ENCODE peak calls at places on chromosomes 6 and 20, in six cellular contexts. G is osteoblast, R is endodermal cell, B is OCI-LY7, J is GM12878, X is transverse colon. E is an unnamed sample. For H3K4me1, the result is how much of the 10 kb centered on the place peaks cover.

GRCh38 chr20:39080326-39080725 is 118.2 kb downstream of the DHX35 start:
- DNase-seq in G (no peak), R (no peak), B (no peak), J (no peak), X (no peak), E (no peak)

GRCh38 chr6:166903027-166903426 is 53.3 kb downstream of the RNASET2 start:
- DNase-seq in G (peak), R (no peak), B (no peak), J (no peak), X (no peak), E (no peak)

GRCh38 chr6:159119835-159120234 is 49.4 kb upstream of the FNDC1 start:
- DNase-seq in G (no peak), R (peak), B (no peak), J (no peak), X (no peak), E (no peak)

GRCh38 chr20:22723659-22724058 is 139.3 kb upstream of the FOXA2 start:
- DNase-seq in G (no peak), R (no peak), B (no peak), J (no peak), X (no peak), E (no peak)

GRCh38 chr20:14919473-14920157 is 582.2 kb upstream of the FLRT3 start:
- DNase-seq in G (no peak), R (peak), B (no peak), J (no peak), X (peak), E (no peak)

GRCh38 chr20:37342231-37343177 is 3.4 kb upstream of the SRC start:
- DNase-seq in G (no peak), R (peak), B (peak), J (no peak), X (no peak), E (no peak)

GRCh38 chr6:7169296-7169721 is 61.5 kb downstream of the RREB1 start:
- DNase-seq in G (no peak), R (no peak), B (no peak), J (no peak), X (no peak), E (peak)

GRCh38 chr6:6661684-6662083 is 73.2 kb downstream of the LY86 start:
- DNase-seq in G (peak), R (no peak), B (no peak), J (no peak), X (peak), E (peak)

GRCh38 chr20:58018590-58018989 is 209.9 kb downstream of the ANKRD60 start:
- DNase-seq in G (no peak), R (no peak), B (no peak), J (no peak), X (no peak), E (no peak)

GRCh38 chr6:77876300-77876699 is 223.5 kb downstream of the MEI4 start:
- DNase-seq in G (no peak), R (no peak), B (no peak), J (no peak), X (no peak), E (no peak)

GRCh38 chr6:23003671-23004598 is 434.6 kb downstream of the HDGFL1 start:
- DNase-seq in G (no peak), R (no peak), B (no peak), J (no peak), X (no peak), E (no peak)

GRCh38 chr6:108947114-108947854 is 99.1 kb downstream of the ARMC2 start:
- DNase-seq in G (peak), R (no peak), B (no peak), J (no peak), X (no peak), E (no peak)

GRCh38 chr20:44264287-44264686 is 17.2 kb downstream of the GDAP1L1 start:
- DNase-seq in G (no peak), R (peak), B (no peak), J (no peak), X (no peak), E (no peak)

GRCh38 chr6:163001341-163001740 is 273.6 kb downstream of the PACRG start:
- DNase-seq in G (no peak), R (no peak), B (no peak), J (peak), X (no peak), E (no peak)

GRCh38 chr6:39225946-39226437 is 3.3 kb downstream of the KCNK5 start:
- DNase-seq in G (no peak), R (no peak), B (no peak), J (peak), X (no peak), E (no peak)

GRCh38 chr20:37688093-37688492 is 5.7 kb upstream of the CTNNBL1 start:
- DNase-seq in G (no peak), R (no peak), B (no peak), J (no peak), X (no peak), E (no peak)

GRCh38 chr6:69019832-69020231 is 384.8 kb downstream of the ADGRB3 start:
- DNase-seq in G (no peak), R (no peak), B (no peak), J (no peak), X (no peak), E (no peak)

GRCh38 chr20:14069796-14070195 is 74.5 kb downstream of the MACROD2 start:
- DNase-seq in G (no peak), R (no peak), B (no peak), J (no peak), X (no peak), E (no peak)

GRCh38 chr20:44961024-44961866 is 1.0 kb upstream of the TOMM34 start:
- DNase-seq in G (peak), R (no peak), B (no peak), J (no peak), X (no peak), E (no peak)

GRCh38 chr6:101722481-101722880 is 329.0 kb downstream of the GRIK2 start:
- DNase-seq in G (no peak), R (no peak), B (no peak), J (no peak), X (no peak), E (no peak)

GRCh38 chr6:47034421-47034820 is 7.7 kb downstream of the ADGRF1 start:
- DNase-seq in G (no peak), R (no peak), B (no peak), J (no peak), X (no peak), E (no peak)

GRCh38 chr6:132065556-132065955 is 114.4 kb upstream of the CCN2 start:
- DNase-seq in G (no peak), R (no peak), B (no peak), J (no peak), X (no peak), E (no peak)

GRCh38 chr6:40550096-40550731 is 37.0 kb downstream of the LRFN2 start:
- DNase-seq in G (no peak), R (peak), B (peak), J (no peak), X (peak), E (no peak)

GRCh38 chr6:97405818-97406409 is 122.9 kb upstream of the MMS22L start:
- DNase-seq in G (no peak), R (no peak), B (no peak), J (no peak), X (no peak), E (no peak)

GRCh38 chr6:1662532-1662931 is 52.8 kb downstream of the FOXC1 start:
- DNase-seq in G (peak), R (no peak), B (no peak), J (no peak), X (no peak), E (no peak)

GRCh38 chr20:33552519-33552918 is 62.6 kb downstream of the CBFA2T2 start:
- DNase-seq in G (no peak), R (no peak), B (no peak), J (no peak), X (no peak), E (no peak)

GRCh38 chr6:24910850-24911712 is 24.7 kb downstream of the RIPOR2 start:
- DNase-seq in G (peak), R (peak), B (peak), J (no peak), X (peak), E (peak)

GRCh38 chr6:2916354-2916925 is 13.3 kb upstream of the SERPINB9 start:
- DNase-seq in G (no peak), R (peak), B (no peak), J (no peak), X (no peak), E (no peak)

GRCh38 chr20:11204926-11205768 is 531.3 kb upstream of the JAG1 start:
- DNase-seq in G (no peak), R (peak), B (peak), J (peak), X (peak), E (peak)

GRCh38 chr20:57582432-57583288 is 21.8 kb downstream of the PCK1 start:
- DNase-seq in G (peak), R (peak), B (peak), J (no peak), X (no peak), E (peak)

GRCh38 chr6:12335131-12335527 is 45.0 kb downstream of the EDN1 start:
- DNase-seq in G (no peak), R (no peak), B (no peak), J (peak), X (no peak), E (no peak)

GRCh38 chr6:11613858-11614257 is 76.3 kb downstream of the TMEM170B start:
- DNase-seq in G (peak), R (no peak), B (no peak), J (no peak), X (no peak), E (no peak)

GRCh38 chr20:8786383-8786782 is 282.5 kb upstream of the PLCB4 start:
- DNase-seq in G (no peak), R (no peak), B (no peak), J (no peak), X (no peak), E (no peak)

GRCh38 chr20:8778387-8778786 is 290.5 kb upstream of the PLCB4 start:
- DNase-seq in G (no peak), R (no peak), B (no peak), J (no peak), X (no peak), E (no peak)

GRCh38 chr20:8782804-8783203 is 286.1 kb upstream of the PLCB4 start:
- DNase-seq in G (peak), R (no peak), B (no peak), J (no peak), X (no peak), E (no peak)

GRCh38 chr20:8777866-8778265 is 291.0 kb upstream of the PLCB4 start:
- DNase-seq in G (no peak), R (no peak), B (no peak), J (no peak), X (no peak), E (no peak)

GRCh38 chr20:8780926-8781325 is 288.0 kb upstream of the PLCB4 start:
- DNase-seq in G (no peak), R (no peak), B (no peak), J (no peak), X (no peak), E (no peak)
- H3K27ac ChIP-seq in G (no peak), R (no peak), B (no peak), J (no peak), X (no peak), E (no peak)

DNA sequence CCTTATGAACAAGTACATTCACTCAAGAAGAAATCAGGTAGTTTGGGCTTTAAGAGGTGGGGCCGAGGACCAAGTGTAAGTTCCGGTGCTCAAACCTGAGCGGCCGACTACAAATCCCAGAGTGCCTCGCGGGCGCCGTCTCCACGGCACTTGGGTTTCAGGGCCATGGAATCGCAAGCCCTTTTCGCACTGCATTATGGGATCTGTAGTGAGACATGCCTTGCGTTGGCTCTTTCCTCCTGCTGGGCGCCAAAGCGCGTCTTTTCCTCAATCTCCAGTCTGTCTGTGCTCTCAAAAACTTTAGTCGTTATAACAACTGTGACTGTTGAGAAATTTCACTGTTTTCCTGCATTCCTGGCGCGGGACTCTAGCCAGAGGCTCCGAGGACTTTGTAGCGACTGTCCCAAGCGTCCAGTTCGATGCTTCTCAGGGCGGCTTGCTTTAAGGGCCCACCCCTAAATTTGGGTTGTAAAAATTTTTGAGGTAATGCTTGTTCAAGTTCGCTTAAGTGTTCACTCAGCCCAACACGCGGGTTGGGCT is 408 bp upstream of the FBXO9 start:
- DNase-seq in G (peak), R (peak), B (peak), J (peak), X (peak), E (peak)
- TF ChIP-seq CTCF in G (no peak), R (no peak), B (peak), J (no peak), X (peak), E (no peak)

DNA sequence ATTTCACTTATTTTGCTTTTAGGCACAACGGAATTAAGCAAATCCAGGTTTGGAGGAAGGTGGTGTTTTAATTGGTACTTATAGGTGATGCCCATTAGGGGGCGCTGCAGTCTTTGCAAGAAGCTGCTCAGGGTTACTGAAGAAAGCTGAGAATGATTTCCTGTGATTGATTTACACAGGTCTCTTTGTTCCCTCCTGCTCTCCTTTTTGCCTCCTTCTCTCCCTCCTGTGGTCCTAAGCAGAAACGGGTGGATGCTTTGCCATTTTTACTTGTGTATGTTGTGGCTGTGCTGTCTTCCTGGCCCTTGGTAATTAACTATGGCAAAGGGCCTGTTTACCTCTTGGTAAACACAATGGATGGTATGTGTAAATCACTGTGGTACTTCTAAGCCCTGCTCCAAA is 97.8 kb downstream of the ANKS1A start:
- DNase-seq in G (peak), R (peak), B (peak), J (no peak), X (peak), E (peak)
- H3K4me1 ChIP-seq in G (under half), R (under half), B (under half), J (under half), X (under half), E (under half)

GRCh38 chr6:43716099-43716498 is 28.5 kb upstream of the MRPS18A start:
- DNase-seq in G (no peak), R (no peak), B (peak), J (no peak), X (no peak), E (no peak)
- H3K27ac ChIP-seq in G (no peak), R (no peak), B (peak), J (no peak), X (peak), E (peak)

DNA sequence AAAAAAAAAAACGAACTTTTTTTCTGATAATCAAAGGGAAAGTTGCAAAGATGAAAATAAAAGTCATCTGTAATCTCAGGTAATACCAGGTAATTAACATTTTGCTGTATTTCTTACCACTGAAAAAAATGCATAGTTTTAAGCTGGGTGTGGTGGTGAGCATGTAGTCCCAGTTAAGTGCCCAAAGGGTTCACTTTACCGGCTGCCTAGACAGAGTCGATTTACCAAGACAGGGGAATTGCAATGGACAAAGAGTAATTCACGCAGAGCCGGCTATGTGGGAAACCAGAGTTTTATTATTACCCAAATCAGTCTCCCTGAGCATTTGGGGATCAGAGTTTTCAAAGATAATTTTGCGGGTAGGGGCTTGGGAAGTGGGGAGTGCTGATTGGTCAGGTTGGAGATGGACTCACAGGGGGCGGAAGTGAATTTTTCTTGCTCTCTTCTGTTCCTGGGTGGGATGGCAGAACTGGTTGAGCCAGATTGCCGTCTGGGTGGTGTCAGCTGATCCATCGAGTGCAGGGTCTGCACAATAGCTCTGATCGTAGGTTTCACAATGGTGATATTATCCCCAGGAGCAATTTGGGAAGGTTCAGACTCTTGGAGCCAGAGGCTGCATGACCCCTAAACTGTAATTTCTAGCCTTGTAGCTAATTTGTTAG is 51.9 kb downstream of the RPF2 start:
- DNase-seq in G (no peak), R (peak), B (no peak), J (no peak), X (no peak), E (no peak)
- TF ChIP-seq CTCF in G (no peak), R (no peak), B (no peak), J (no peak), X (no peak), E (no peak)

DNA sequence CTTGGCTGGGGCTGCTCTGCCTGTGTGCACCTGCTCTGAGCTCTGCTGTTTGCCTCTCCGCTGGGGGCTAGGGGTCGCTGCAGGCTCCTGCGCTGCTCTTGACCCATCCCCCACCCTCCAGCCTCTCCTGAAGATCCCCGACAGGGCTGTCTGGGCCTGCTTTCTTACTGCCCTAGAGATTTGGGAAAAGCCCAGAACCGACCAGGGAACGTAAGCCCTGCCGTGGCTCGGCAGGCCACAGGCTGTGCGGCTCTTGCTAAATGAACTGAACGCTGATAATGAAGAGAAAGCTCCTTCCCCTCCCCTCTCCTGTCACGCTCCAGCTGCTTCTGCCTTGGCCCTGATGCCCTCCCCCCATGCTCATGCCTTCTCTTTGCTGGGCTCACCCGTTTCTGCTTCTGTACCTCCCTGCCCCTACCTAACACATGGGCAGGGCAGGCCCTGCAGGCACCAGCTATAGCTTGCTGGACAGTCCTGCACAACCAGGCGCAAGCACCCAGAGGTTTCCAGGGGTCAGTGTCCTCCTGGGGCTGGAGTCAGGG is 32.0 kb upstream of the PCMTD2 start:
- DNase-seq in G (no peak), R (peak), B (peak), J (no peak), X (no peak), E (peak)
- H3K4me1 ChIP-seq in G (under half), R (under half), B (under half), J (under half), X (under half), E (under half)